ENCODE peak calls at places on chromosomes 2 and 18, in six cellular contexts. One of them, this sample, is unnamed.

GRCh38 chr18:23721711-23722479 is 32.6 kb downstream of the LAMA3 start:
- DNase-seq in lung: no peak
- DNase-seq in cardiac muscle cell: peak; percentile 30
- DNase-seq in foreskin fibroblast: peak; percentile 23
- DNase-seq in AG10803: peak; percentile 7
- DNase-seq in cardiac fibroblast: peak; percentile 33
- DNase-seq in this sample: no peak

GRCh38 chr2:101223814-101224231 is 28.9 kb upstream of the CNOT11 start:
- DNase-seq in cardiac muscle cell: no peak
- DNase-seq in foreskin fibroblast: no peak
- DNase-seq in lung: no peak
- DNase-seq in AG10803: peak; percentile 76
- DNase-seq in cardiac fibroblast: no peak
- DNase-seq in this sample: peak; percentile 62

GRCh38 chr2:128384446-128384845 is 65.8 kb upstream of the HS6ST1 start:
- DNase-seq in cardiac fibroblast: no peak
- DNase-seq in AG10803: no peak
- DNase-seq in cardiac muscle cell: no peak
- DNase-seq in lung: no peak
- DNase-seq in foreskin fibroblast: no peak
- DNase-seq in this sample: no peak

GRCh38 chr2:54176577-54176976 is 61.2 kb downstream of the ACYP2 start:
- DNase-seq in AG10803: peak; percentile 58
- DNase-seq in cardiac muscle cell: peak; percentile 74
- DNase-seq in foreskin fibroblast: peak; percentile 43
- DNase-seq in lung: peak; percentile 53
- DNase-seq in cardiac fibroblast: peak; percentile 77
- DNase-seq in this sample: no peak

GRCh38 chr2:9374071-9374730 is 49.1 kb downstream of the ITGB1BP1 start:
- DNase-seq in lung: no peak
- DNase-seq in cardiac fibroblast: no peak
- DNase-seq in cardiac muscle cell: no peak
- DNase-seq in foreskin fibroblast: no peak
- DNase-seq in AG10803: no peak
- DNase-seq in this sample: no peak

GRCh38 chr18:62426191-62426488 is 96.7 kb upstream of the ZCCHC2 start:
- DNase-seq in cardiac fibroblast: no peak
- DNase-seq in AG10803: no peak
- DNase-seq in foreskin fibroblast: no peak
- DNase-seq in lung: no peak
- DNase-seq in cardiac muscle cell: no peak
- DNase-seq in this sample: no peak

GRCh38 chr2:119947535-119947934 is 65.3 kb upstream of the EPB41L5 start:
- DNase-seq in cardiac muscle cell: peak; percentile 5
- DNase-seq in cardiac fibroblast: peak; percentile 1
- DNase-seq in foreskin fibroblast: no peak
- DNase-seq in AG10803: peak; percentile 8
- DNase-seq in lung: no peak
- DNase-seq in this sample: no peak

GRCh38 chr2:42063383-42064171 is 15.8 kb downstream of the PKDCC start:
- DNase-seq in lung: no peak
- DNase-seq in foreskin fibroblast: peak; percentile 67
- DNase-seq in cardiac fibroblast: peak; percentile 83
- DNase-seq in cardiac muscle cell: peak; percentile 83
- DNase-seq in AG10803: peak; percentile 93
- DNase-seq in this sample: no peak

GRCh38 chr2:189153608-189154007 is 26.0 kb downstream of the COL5A2 start:
- DNase-seq in cardiac muscle cell: peak; percentile 95
- DNase-seq in lung: no peak
- DNase-seq in cardiac fibroblast: peak; percentile 94
- DNase-seq in foreskin fibroblast: peak; percentile 72
- DNase-seq in AG10803: peak; percentile 84
- DNase-seq in this sample: no peak

GRCh38 chr2:161076936-161077335 is 83.3 kb upstream of the TANK start:
- DNase-seq in AG10803: no peak
- DNase-seq in cardiac fibroblast: no peak
- DNase-seq in cardiac muscle cell: no peak
- DNase-seq in lung: no peak
- DNase-seq in foreskin fibroblast: no peak
- DNase-seq in this sample: no peak

GRCh38 chr2:161075701-161076100 is 84.5 kb upstream of the TANK start:
- DNase-seq in cardiac muscle cell: no peak
- DNase-seq in lung: no peak
- DNase-seq in AG10803: no peak
- DNase-seq in foreskin fibroblast: no peak
- DNase-seq in cardiac fibroblast: no peak
- DNase-seq in this sample: no peak

GRCh38 chr2:161077367-161078210 is 82.6 kb upstream of the TANK start:
- DNase-seq in lung: no peak
- DNase-seq in AG10803: peak; percentile 29
- DNase-seq in foreskin fibroblast: peak; percentile 29
- DNase-seq in cardiac muscle cell: peak; percentile 86
- DNase-seq in cardiac fibroblast: peak; percentile 92
- DNase-seq in this sample: peak; percentile 46

GRCh38 chr2:161078211-161078539 is 82.1 kb upstream of the TANK start:
- DNase-seq in cardiac muscle cell: no peak
- DNase-seq in lung: no peak
- DNase-seq in cardiac fibroblast: no peak
- DNase-seq in foreskin fibroblast: no peak
- DNase-seq in AG10803: no peak
- DNase-seq in this sample: no peak
- H3K4me3 ChIP-seq in cardiac muscle cell: no peak overlapping the region
- H3K4me3 ChIP-seq in lung: no peak overlapping the region
- H3K4me3 ChIP-seq in cardiac fibroblast: no peak overlapping the region
- H3K4me3 ChIP-seq in foreskin fibroblast: no peak overlapping the region
- H3K4me3 ChIP-seq in AG10803: no peak overlapping the region
- H3K4me3 ChIP-seq in this sample: no peak overlapping the region

DNA sequence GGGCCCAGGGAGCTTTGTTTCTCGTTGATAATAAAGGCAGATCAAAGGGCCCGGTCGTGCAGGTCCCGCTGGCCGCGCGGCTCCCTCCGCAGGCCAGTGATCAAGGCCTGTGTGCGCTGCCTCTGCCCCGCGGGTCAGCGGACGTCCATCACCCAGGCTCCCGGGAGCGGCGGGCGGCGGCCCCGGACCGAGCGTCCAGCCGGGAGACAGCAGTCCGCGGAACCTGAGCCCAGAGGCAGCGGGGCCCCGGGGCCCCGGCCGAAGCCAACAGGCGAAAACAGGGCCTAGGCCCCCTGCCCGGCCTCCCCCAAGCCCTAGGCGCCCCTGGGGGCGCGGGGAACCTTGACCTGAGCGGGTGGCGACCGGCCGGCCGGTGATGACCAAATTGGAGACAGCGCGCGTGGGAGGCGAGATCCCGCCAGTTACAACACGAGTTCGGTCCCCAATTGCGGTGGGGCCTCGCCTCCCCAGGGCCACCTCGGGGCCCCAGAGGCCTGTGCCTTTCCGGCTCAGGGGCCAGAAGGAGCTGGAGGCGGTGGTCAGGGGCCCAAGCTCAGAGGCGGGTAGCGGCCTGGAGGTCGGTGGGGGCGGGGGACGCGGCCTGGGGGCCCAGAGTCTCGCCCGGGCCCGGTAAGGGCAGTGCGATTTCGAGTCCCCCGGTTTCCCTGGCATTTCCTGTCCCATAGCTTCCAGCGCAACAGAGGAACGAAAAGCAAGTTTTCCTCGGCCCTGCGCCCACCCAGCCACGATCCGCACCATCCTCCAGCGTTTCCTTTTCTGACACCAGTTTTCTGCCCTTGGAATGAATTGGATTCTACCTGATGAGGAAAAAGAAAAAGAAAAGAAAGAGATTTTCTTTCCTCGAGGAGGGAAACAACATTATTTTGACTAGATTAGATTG is 5.9 kb downstream of the SP9 start:
- DNase-seq in lung: no peak
- DNase-seq in AG10803: no peak
- DNase-seq in cardiac fibroblast: no peak
- DNase-seq in foreskin fibroblast: no peak
- DNase-seq in cardiac muscle cell: no peak
- DNase-seq in this sample: no peak
- H3K4me3 ChIP-seq in lung: no peak overlapping the region
- H3K4me3 ChIP-seq in AG10803: peak overlapping the region; percentile 48
- H3K4me3 ChIP-seq in cardiac fibroblast: no peak overlapping the region
- H3K4me3 ChIP-seq in foreskin fibroblast: no peak overlapping the region
- H3K4me3 ChIP-seq in cardiac muscle cell: peak overlapping the region; percentile 14
- H3K4me3 ChIP-seq in this sample: no peak overlapping the region

DNA sequence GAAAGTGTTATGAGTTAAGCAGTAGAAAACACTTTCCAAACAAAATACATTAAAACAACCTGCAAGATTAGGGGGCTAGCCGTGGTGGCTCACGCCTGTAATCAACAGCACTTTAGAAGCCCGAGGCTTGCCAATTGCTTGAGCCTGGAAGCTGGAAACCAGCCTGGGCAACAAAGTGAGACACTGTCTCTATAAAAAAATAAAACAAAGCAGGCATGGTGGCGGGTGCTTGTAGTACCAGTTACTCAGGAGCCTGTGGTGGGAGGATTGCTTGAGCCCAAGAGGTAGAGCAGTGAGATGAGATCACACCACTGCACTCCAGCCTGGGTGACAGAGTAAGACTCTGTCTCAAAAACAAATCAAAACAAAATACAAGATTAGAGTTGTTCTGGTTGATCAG is 208.3 kb downstream of the ERBB4 start:
- DNase-seq in foreskin fibroblast: no peak
- DNase-seq in lung: no peak
- DNase-seq in cardiac fibroblast: no peak
- DNase-seq in cardiac muscle cell: no peak
- DNase-seq in AG10803: no peak
- DNase-seq in this sample: no peak
- H3K4me3 ChIP-seq in foreskin fibroblast: no peak overlapping the region
- H3K4me3 ChIP-seq in lung: no peak overlapping the region
- H3K4me3 ChIP-seq in cardiac fibroblast: no peak overlapping the region
- H3K4me3 ChIP-seq in cardiac muscle cell: no peak overlapping the region
- H3K4me3 ChIP-seq in AG10803: no peak overlapping the region
- H3K4me3 ChIP-seq in this sample: no peak overlapping the region

GRCh38 chr2:3034856-3035255 is 342.8 kb downstream of the EIPR1 start:
- DNase-seq in lung: no peak
- DNase-seq in cardiac fibroblast: no peak
- DNase-seq in cardiac muscle cell: no peak
- DNase-seq in AG10803: no peak
- DNase-seq in foreskin fibroblast: no peak
- DNase-seq in this sample: no peak

GRCh38 chr2:3036432-3037125 is 341.0 kb downstream of the EIPR1 start:
- DNase-seq in cardiac fibroblast: no peak
- DNase-seq in AG10803: no peak
- DNase-seq in cardiac muscle cell: no peak
- DNase-seq in foreskin fibroblast: no peak
- DNase-seq in lung: no peak
- DNase-seq in this sample: no peak

GRCh38 chr2:3034396-3034795 is 343.2 kb downstream of the EIPR1 start:
- DNase-seq in cardiac muscle cell: no peak
- DNase-seq in foreskin fibroblast: no peak
- DNase-seq in AG10803: no peak
- DNase-seq in cardiac fibroblast: no peak
- DNase-seq in lung: no peak
- DNase-seq in this sample: no peak

GRCh38 chr2:3035385-3036050 is 342.1 kb downstream of the EIPR1 start:
- DNase-seq in lung: no peak
- DNase-seq in cardiac fibroblast: no peak
- DNase-seq in foreskin fibroblast: no peak
- DNase-seq in cardiac muscle cell: no peak
- DNase-seq in AG10803: no peak
- DNase-seq in this sample: no peak

DNA sequence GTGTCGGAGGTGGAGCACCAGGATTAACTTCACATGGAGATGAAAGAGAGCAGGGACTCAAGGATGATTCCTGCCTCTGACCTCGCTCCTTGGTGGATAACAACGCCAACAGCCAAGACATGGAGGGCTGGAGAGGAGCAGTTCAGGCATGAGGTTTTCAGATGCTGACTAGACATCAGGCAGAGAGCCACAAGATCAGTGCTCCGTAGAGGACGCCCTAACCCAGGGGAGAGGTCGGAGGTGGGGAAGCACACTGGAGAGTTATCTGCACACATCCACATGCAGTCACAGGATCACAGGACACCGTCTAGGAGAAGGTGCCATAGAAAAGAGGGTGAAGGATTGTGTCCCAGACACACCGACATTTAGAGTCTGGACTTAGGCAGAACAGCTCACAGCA is 344.3 kb downstream of the EIPR1 start:
- DNase-seq in cardiac muscle cell: no peak
- DNase-seq in lung: peak; percentile 26
- DNase-seq in cardiac fibroblast: no peak
- DNase-seq in AG10803: no peak
- DNase-seq in foreskin fibroblast: no peak
- DNase-seq in this sample: no peak
- H3K4me3 ChIP-seq in cardiac muscle cell: no peak overlapping the region
- H3K4me3 ChIP-seq in lung: no peak overlapping the region
- H3K4me3 ChIP-seq in cardiac fibroblast: no peak overlapping the region
- H3K4me3 ChIP-seq in AG10803: no peak overlapping the region
- H3K4me3 ChIP-seq in foreskin fibroblast: no peak overlapping the region
- H3K4me3 ChIP-seq in this sample: no peak overlapping the region

GRCh38 chr18:49582579-49582978 is 20.7 kb downstream of the LIPG start:
- DNase-seq in cardiac muscle cell: peak; percentile 31
- DNase-seq in foreskin fibroblast: no peak
- DNase-seq in AG10803: no peak
- DNase-seq in lung: no peak
- DNase-seq in cardiac fibroblast: peak; percentile 55
- DNase-seq in this sample: no peak
- H3K4me3 ChIP-seq in cardiac muscle cell: no peak overlapping the region
- H3K4me3 ChIP-seq in foreskin fibroblast: no peak overlapping the region
- H3K4me3 ChIP-seq in AG10803: no peak overlapping the region
- H3K4me3 ChIP-seq in lung: no peak overlapping the region
- H3K4me3 ChIP-seq in cardiac fibroblast: no peak overlapping the region
- H3K4me3 ChIP-seq in this sample: no peak overlapping the region

This sample was measured in Peyer's patch.